ENCODE peak calls at places on chromosomes 4 and X, in five cellular contexts. One of them, this sample, is unnamed.

GRCh38 chrX:108270739-108271396 is 167.4 kb downstream of the COL4A6 start:
- DNase-seq in HCT116: no peak
- DNase-seq in upper lobe of left lung: no peak
- DNase-seq in transverse colon: no peak
- DNase-seq in ovary: no peak
- DNase-seq in this sample: peak

GRCh38 chr4:154593868-154594267 is 3.3 kb upstream of the FGA start:
- DNase-seq in transverse colon: no peak
- DNase-seq in ovary: no peak
- DNase-seq in upper lobe of left lung: no peak
- DNase-seq in HCT116: no peak
- DNase-seq in this sample: no peak

GRCh38 chrX:13373807-13374187 is 53.9 kb upstream of the ATXN3L start:
- DNase-seq in HCT116: no peak
- DNase-seq in ovary: no peak
- DNase-seq in upper lobe of left lung: no peak
- DNase-seq in transverse colon: no peak
- DNase-seq in this sample: no peak

GRCh38 chrX:123830309-123830708 is 29.5 kb upstream of the XIAP start:
- DNase-seq in transverse colon: peak
- DNase-seq in HCT116: no peak
- DNase-seq in ovary: no peak
- DNase-seq in upper lobe of left lung: no peak
- DNase-seq in this sample: no peak

GRCh38 chr4:138535316-138535715 is 293.2 kb upstream of the SLC7A11 start:
- DNase-seq in ovary: no peak
- DNase-seq in transverse colon: no peak
- DNase-seq in HCT116: no peak
- DNase-seq in upper lobe of left lung: no peak
- DNase-seq in this sample: no peak

GRCh38 chr4:166941629-166942028 is 292.7 kb downstream of the SPOCK3 start:
- DNase-seq in ovary: no peak
- DNase-seq in upper lobe of left lung: no peak
- DNase-seq in HCT116: peak
- DNase-seq in transverse colon: no peak
- DNase-seq in this sample: no peak

GRCh38 chr4:3294401-3295241 is 1.8 kb downstream of the RGS12 start:
- DNase-seq in transverse colon: no peak
- DNase-seq in HCT116: no peak
- DNase-seq in upper lobe of left lung: no peak
- DNase-seq in ovary: peak
- DNase-seq in this sample: no peak

GRCh38 chr4:71974681-71975080 is 57.1 kb upstream of the NPFFR2 start:
- DNase-seq in ovary: no peak
- DNase-seq in upper lobe of left lung: no peak
- DNase-seq in transverse colon: no peak
- DNase-seq in HCT116: no peak
- DNase-seq in this sample: no peak

GRCh38 chr4:103060453-103061148 is 16.0 kb downstream of the SLC9B2 start:
- DNase-seq in transverse colon: no peak
- DNase-seq in ovary: no peak
- DNase-seq in upper lobe of left lung: no peak
- DNase-seq in HCT116: no peak
- DNase-seq in this sample: no peak

GRCh38 chrX:94302446-94302845 is 628.4 kb downstream of the FAM133A start:
- DNase-seq in transverse colon: no peak
- DNase-seq in upper lobe of left lung: no peak
- DNase-seq in ovary: no peak
- DNase-seq in HCT116: no peak
- DNase-seq in this sample: no peak

GRCh38 chr4:8019396-8020365 is 80.0 kb upstream of the AFAP1 start:
- DNase-seq in transverse colon: peak
- DNase-seq in upper lobe of left lung: no peak
- DNase-seq in HCT116: no peak
- DNase-seq in ovary: no peak
- DNase-seq in this sample: no peak

GRCh38 chrX:68944211-68944610 is 115.4 kb downstream of the EFNB1 start:
- DNase-seq in HCT116: no peak
- DNase-seq in ovary: no peak
- DNase-seq in transverse colon: no peak
- DNase-seq in upper lobe of left lung: no peak
- DNase-seq in this sample: peak

DNA sequence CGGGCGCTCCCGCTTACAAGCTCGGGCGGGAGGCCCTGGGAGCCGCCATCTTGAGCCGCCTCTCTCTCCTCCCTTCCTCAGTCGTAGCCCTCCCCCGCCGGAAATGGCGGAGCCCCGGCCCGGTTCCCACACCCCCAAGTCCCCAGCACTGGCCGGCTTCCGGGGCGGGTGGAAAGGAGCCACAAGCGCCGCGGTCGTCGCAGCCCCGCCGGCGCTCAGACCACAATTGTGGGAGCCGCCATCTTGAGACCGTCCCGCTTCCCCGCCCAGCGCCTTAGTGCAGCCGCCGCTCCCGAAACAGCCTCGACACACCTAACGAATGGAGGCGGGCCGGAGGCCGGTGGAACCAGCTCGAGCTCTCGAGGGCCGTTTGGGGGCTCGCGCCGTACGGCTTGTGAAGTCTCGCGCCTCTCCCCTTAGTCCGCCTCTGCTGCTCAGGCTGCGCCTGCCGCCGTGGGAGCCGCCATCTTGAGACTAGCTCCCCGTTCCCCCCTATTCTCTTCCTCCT is 440 bp downstream of the HCFC1 start:
- DNase-seq in HCT116: peak
- DNase-seq in ovary: peak
- DNase-seq in upper lobe of left lung: peak
- DNase-seq in transverse colon: peak
- DNase-seq in this sample: peak
- TF ChIP-seq POLR2A in HCT116: no peak
- TF ChIP-seq POLR2A in ovary: peak
- TF ChIP-seq POLR2A in upper lobe of left lung: no peak
- TF ChIP-seq POLR2A in transverse colon: peak
- TF ChIP-seq POLR2A in this sample: peak

DNA sequence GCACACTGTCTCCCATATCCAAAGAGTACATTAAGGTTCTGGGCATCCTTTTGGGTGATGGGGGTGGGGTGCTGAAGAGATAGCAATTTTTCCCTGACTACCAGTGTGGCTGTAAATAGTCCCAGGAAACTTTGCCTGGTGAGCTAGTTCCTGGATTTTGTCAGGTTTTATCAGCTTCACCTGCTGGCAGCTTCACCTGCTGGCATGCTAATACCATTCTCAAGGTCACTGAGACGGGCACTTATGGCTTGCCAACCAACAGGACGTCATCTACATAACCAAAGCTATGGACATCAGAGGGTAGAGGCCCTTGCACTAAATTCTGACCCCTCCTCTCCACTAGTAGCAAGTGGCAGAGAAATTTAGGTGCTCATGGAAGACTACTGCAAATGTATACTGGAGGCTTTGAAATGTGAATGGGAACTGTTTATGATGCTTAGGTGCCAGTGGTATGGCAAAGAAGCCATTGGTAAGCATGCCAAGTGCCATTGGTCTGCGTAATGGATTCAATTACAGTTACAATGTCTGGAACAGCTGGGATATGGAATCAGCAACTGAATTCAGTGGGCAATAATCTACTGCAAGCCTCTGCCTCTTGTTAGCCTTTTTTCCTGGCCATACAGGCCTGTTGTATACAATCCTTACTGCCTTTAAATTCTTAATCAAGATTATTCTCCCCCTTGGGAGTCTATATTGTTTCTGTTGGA is 71.6 kb upstream of the SH3RF1 start:
- DNase-seq in ovary: no peak
- DNase-seq in transverse colon: no peak
- DNase-seq in HCT116: no peak
- DNase-seq in upper lobe of left lung: no peak
- DNase-seq in this sample: no peak
- H3K27ac ChIP-seq in ovary: no peak
- H3K27ac ChIP-seq in transverse colon: no peak
- H3K27ac ChIP-seq in HCT116: no peak
- H3K27ac ChIP-seq in upper lobe of left lung: no peak
- H3K27ac ChIP-seq in this sample: no peak

DNA sequence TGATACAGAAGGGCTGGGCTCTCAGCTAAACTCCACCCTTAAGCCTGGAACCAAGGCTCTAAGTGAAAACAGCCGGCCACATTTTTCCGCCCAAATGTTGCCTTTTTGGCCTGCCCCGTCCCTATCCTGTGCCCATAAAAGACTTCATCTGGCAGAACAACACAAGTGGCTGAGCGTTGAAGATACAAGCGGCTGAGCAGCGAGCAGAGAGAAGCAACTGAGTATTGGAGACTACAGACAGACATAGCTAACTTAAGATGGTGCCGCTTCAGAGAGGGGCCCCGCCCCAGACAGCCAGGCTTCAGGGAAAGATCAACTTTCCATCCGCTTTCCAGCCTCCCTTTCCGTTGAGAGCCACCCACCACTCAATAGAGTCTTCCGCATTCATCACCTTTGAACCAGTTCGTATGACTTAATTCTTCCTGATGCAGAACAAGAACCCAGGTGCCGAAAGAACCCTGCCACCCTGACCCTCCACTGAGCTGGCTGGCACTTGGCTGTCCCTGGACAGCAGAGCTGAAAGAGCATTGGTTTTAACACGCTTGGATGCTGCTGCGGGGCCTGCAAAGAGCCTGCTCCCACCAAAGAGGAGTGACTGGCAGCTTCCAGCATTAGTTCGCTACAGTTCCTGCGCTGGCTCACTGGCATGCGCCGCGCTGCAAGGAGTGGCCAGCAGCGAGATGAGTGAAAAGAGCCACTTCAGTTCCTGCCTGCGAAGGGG is 853.2 kb upstream of the INTU start:
- DNase-seq in HCT116: no peak
- DNase-seq in ovary: no peak
- DNase-seq in upper lobe of left lung: peak
- DNase-seq in transverse colon: no peak
- DNase-seq in this sample: no peak
- TF ChIP-seq POLR2A in HCT116: no peak
- TF ChIP-seq POLR2A in ovary: no peak
- TF ChIP-seq POLR2A in upper lobe of left lung: no peak
- TF ChIP-seq POLR2A in transverse colon: no peak
- TF ChIP-seq POLR2A in this sample: no peak

GRCh38 chr4:139886798-139887197 is 221.2 kb downstream of the MGST2 start:
- DNase-seq in HCT116: no peak
- DNase-seq in transverse colon: no peak
- DNase-seq in ovary: no peak
- DNase-seq in upper lobe of left lung: no peak
- DNase-seq in this sample: no peak
- H3K27ac ChIP-seq in HCT116: no peak
- H3K27ac ChIP-seq in transverse colon: peak
- H3K27ac ChIP-seq in ovary: no peak
- H3K27ac ChIP-seq in upper lobe of left lung: peak
- H3K27ac ChIP-seq in this sample: peak

GRCh38 chrX:154378059-154378798 is 866 bp upstream of the EMD start:
- DNase-seq in transverse colon: peak
- DNase-seq in ovary: peak
- DNase-seq in HCT116: no peak
- DNase-seq in upper lobe of left lung: no peak
- DNase-seq in this sample: peak
- TF ChIP-seq POLR2A in transverse colon: peak
- TF ChIP-seq POLR2A in ovary: peak
- TF ChIP-seq POLR2A in HCT116: no peak
- TF ChIP-seq POLR2A in upper lobe of left lung: no peak
- TF ChIP-seq POLR2A in this sample: peak

DNA sequence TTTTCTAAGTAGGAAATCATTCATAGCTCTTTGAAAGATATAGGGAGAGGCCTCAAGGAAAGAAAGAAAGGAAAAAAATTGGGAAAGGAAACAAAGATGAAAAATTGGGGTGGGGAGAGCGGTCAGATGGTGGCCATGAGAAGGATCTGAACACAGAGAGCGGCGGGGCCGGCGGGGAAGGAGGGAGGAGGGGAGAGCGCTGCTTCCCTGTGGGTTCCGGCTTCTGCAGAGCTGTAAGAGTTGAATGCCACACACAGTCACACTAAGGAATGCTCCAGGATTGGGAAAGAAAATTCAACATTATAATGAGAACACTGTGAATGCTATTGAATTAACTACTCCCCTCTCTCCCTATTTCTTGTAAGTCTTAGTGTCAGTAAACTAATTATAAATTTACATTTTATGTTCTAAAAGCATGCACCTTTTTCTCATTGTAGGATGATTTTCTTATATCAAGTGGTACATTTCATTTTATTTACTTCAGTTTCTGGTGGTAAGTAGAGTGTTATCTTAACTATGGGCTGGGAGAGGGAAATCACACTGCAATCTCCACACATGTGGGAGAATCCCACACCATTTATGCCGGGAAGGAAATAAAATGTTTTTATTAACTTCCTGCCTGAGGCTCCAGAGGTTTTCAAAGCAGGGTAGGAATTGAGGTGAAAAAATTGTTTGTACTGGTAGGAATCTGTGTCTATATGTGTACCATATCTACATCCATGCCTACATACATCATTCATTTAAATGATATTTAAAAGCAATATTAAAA is 894 bp downstream of the F11 start:
- DNase-seq in transverse colon: no peak
- DNase-seq in HCT116: no peak
- DNase-seq in upper lobe of left lung: peak
- DNase-seq in ovary: no peak
- DNase-seq in this sample: no peak
- H3K27ac ChIP-seq in transverse colon: no peak
- H3K27ac ChIP-seq in HCT116: no peak
- H3K27ac ChIP-seq in upper lobe of left lung: peak
- H3K27ac ChIP-seq in ovary: no peak
- H3K27ac ChIP-seq in this sample: no peak

DNA sequence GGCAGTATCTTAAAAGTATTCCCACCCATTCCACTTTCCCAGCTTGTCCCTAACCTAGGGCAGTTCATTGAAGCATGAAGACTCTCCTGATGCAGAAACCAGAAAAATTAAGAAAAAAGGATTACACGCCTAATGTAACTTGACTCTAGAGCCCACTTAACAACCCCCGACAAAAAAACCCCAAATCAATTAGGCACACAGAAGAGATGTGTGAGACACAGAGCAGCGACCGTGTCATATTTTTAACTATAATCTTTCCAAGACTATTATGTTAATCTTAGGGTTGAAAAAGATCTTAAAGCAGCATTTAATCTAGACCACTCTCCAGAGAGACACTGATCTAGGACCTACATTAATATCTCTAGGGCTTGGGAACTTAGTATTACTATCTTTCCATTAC is 1.3 kb downstream of the YTHDC1 start:
- DNase-seq in transverse colon: no peak
- DNase-seq in upper lobe of left lung: no peak
- DNase-seq in ovary: no peak
- DNase-seq in HCT116: no peak
- DNase-seq in this sample: no peak
- TF ChIP-seq POLR2A in transverse colon: no peak
- TF ChIP-seq POLR2A in upper lobe of left lung: no peak
- TF ChIP-seq POLR2A in ovary: no peak
- TF ChIP-seq POLR2A in HCT116: no peak
- TF ChIP-seq POLR2A in this sample: no peak

GRCh38 chrX:40142417-40142816 is 44.7 kb upstream of the BCOR start:
- DNase-seq in transverse colon: no peak
- DNase-seq in upper lobe of left lung: no peak
- DNase-seq in ovary: no peak
- DNase-seq in HCT116: no peak
- DNase-seq in this sample: no peak

GRCh38 chrX:40144576-40144975 is 46.8 kb upstream of the BCOR start:
- DNase-seq in HCT116: no peak
- DNase-seq in ovary: no peak
- DNase-seq in upper lobe of left lung: no peak
- DNase-seq in transverse colon: no peak
- DNase-seq in this sample: no peak

GRCh38 chrX:40143001-40143400 is 45.2 kb upstream of the BCOR start:
- DNase-seq in upper lobe of left lung: no peak
- DNase-seq in transverse colon: no peak
- DNase-seq in HCT116: no peak
- DNase-seq in ovary: no peak
- DNase-seq in this sample: no peak

GRCh38 chrX:40143987-40144386 is 46.2 kb upstream of the BCOR start:
- DNase-seq in ovary: no peak
- DNase-seq in transverse colon: no peak
- DNase-seq in upper lobe of left lung: no peak
- DNase-seq in HCT116: no peak
- DNase-seq in this sample: no peak

GRCh38 chrX:40140706-40141499 is 43.1 kb upstream of the BCOR start:
- DNase-seq in HCT116: no peak
- DNase-seq in ovary: peak
- DNase-seq in upper lobe of left lung: peak
- DNase-seq in transverse colon: no peak
- DNase-seq in this sample: peak
- H3K27ac ChIP-seq in HCT116: peak
- H3K27ac ChIP-seq in ovary: no peak
- H3K27ac ChIP-seq in upper lobe of left lung: peak
- H3K27ac ChIP-seq in transverse colon: peak
- H3K27ac ChIP-seq in this sample: peak